ENCODE peak calls at places on chromosomes 1 and 21, in nine cellular contexts. W is foreskin fibroblast, M is left ventricle myocardium inferior, E is ovary, N is progenitor cell of endocrine pancreas, T is neural crest cell, G is uterus, J is esophagus squamous epithelium, O is WERI-Rb-1. K is an unnamed sample.

GRCh38 chr1:196464545-196464944 is 143.7 kb downstream of the KCNT2 start:
- DNase-seq in T (no peak), M (no peak), G (no peak), J (no peak), E (no peak), N (no peak), O (no peak), W (peak), K (no peak)

GRCh38 chr1:218384576-218384975 is 39.4 kb downstream of the TGFB2 start:
- DNase-seq in M (no peak), N (no peak), T (no peak), G (no peak), J (no peak), W (peak), E (no peak), O (peak), K (no peak)

GRCh38 chr1:27353166-27353565 is 11.3 kb downstream of the SYTL1 start:
- DNase-seq in W (no peak), O (no peak), G (no peak), J (no peak), E (no peak), T (no peak), M (peak), N (no peak), K (no peak)

GRCh38 chr1:25065246-25066238 is 135.5 kb upstream of the RUNX3 start:
- DNase-seq in J (no peak), T (no peak), O (no peak), N (no peak), E (no peak), G (no peak), M (no peak), W (peak), K (peak)

GRCh38 chr1:235105051-235106043 is 23.3 kb downstream of the TOMM20 start:
- DNase-seq in N (no peak), O (no peak), T (no peak), G (no peak), W (peak), J (no peak), E (no peak), M (no peak), K (no peak)

GRCh38 chr1:11691302-11691914 is at the start of gene DRAXIN:
- DNase-seq in G (no peak), O (peak), J (no peak), E (no peak), T (peak), N (peak), W (no peak), M (no peak), K (peak)

GRCh38 chr1:199009447-199009846 is 370.6 kb downstream of the PTPRC start:
- DNase-seq in J (no peak), M (no peak), O (no peak), E (no peak), G (no peak), N (no peak), T (no peak), W (no peak), K (no peak)

GRCh38 chr1:19435851-19436465 is 49.4 kb downstream of the CAPZB start:
- DNase-seq in W (peak), T (no peak), N (no peak), E (no peak), M (no peak), O (no peak), J (no peak), G (no peak), K (no peak)

GRCh38 chr1:32273389-32274208 is 18.3 kb upstream of the HDAC1 start:
- DNase-seq in O (no peak), T (no peak), M (no peak), W (no peak), N (no peak), E (no peak), J (no peak), G (no peak), K (no peak)

GRCh38 chr1:11746092-11746491 is 10.2 kb downstream of the AGTRAP start:
- DNase-seq in O (no peak), M (no peak), N (no peak), G (no peak), J (no peak), E (no peak), W (peak), T (no peak), K (no peak)

GRCh38 chr1:235720544-235720943 is 71.0 kb upstream of the GNG4 start:
- DNase-seq in O (no peak), E (no peak), N (no peak), J (no peak), M (no peak), W (peak), G (no peak), T (no peak), K (no peak)

GRCh38 chr1:45026446-45026845 is 14.4 kb downstream of the UROD start:
- DNase-seq in E (no peak), J (no peak), G (no peak), O (no peak), M (no peak), W (no peak), N (no peak), T (no peak), K (no peak)

GRCh38 chr1:157497987-157498781 is 54.1 kb downstream of the FCRL5 start:
- DNase-seq in M (no peak), G (no peak), E (no peak), W (no peak), N (no peak), O (no peak), T (no peak), J (no peak), K (no peak)

GRCh38 chr1:206856674-206857464 is 8.6 kb upstream of the IL20 start:
- DNase-seq in W (no peak), O (peak), G (no peak), J (no peak), N (no peak), M (no peak), E (no peak), T (no peak), K (no peak)

GRCh38 chr21:38780879-38781278 is 24.9 kb upstream of the ETS2 start:
- DNase-seq in G (no peak), J (no peak), O (no peak), E (no peak), W (no peak), N (no peak), T (no peak), M (no peak), K (no peak)

DNA sequence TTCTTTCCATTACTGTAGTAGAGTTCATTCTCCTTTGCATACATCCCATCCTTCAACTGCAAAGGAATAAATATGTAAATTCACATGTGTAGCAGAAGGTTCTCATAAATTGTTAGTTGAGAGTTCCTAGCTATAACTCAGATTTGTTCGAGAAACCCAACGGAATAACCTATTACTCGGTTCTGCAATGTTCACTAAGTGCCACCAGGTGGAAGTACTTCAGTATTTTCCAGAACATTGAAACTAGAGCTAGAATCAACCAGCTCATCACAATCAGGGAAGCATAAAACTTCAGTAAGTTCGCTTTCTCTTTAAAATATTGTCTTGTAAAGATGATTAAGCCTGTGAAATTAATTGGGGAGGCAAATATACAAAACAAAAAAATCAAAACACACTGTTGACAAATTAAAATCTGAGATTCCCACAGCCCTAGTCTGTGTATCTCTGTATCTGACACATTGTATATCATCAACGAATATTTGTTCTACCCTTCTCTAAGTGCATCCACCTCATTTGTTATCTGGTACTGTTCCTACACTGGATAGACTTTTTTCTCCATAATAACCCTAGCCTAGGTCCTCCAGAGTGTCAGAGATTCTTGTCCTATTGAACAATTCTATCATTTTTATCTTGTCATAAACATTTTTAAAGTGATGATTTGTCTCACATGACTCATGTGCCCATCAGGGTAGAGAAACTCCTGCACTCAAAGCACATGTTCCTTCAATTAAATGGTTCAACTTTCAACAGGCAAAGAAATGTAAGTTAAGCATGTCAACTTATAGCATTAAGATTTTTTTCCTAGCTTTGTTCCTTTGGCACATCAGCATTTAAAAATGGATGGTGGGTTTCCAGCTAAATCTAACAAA is 31.9 kb downstream of the MROH9 start:
- DNase-seq in T (no peak), G (no peak), N (no peak), E (no peak), M (no peak), J (no peak), W (peak), O (no peak), K (no peak)
- TF ChIP-seq CTCF in T (peak), G (peak), N (peak), E (peak), M (peak), J (peak), W (peak), O (no peak), K (peak)

GRCh38 chr1:41779350-41779749 is 139.4 kb downstream of the HIVEP3 start:
- DNase-seq in N (no peak), E (no peak), W (no peak), M (no peak), T (no peak), J (no peak), O (no peak), G (no peak), K (no peak)
- TF ChIP-seq CTCF in N (no peak), E (no peak), W (peak), M (peak), T (no peak), J (no peak), O (peak), G (no peak), K (peak)

DNA sequence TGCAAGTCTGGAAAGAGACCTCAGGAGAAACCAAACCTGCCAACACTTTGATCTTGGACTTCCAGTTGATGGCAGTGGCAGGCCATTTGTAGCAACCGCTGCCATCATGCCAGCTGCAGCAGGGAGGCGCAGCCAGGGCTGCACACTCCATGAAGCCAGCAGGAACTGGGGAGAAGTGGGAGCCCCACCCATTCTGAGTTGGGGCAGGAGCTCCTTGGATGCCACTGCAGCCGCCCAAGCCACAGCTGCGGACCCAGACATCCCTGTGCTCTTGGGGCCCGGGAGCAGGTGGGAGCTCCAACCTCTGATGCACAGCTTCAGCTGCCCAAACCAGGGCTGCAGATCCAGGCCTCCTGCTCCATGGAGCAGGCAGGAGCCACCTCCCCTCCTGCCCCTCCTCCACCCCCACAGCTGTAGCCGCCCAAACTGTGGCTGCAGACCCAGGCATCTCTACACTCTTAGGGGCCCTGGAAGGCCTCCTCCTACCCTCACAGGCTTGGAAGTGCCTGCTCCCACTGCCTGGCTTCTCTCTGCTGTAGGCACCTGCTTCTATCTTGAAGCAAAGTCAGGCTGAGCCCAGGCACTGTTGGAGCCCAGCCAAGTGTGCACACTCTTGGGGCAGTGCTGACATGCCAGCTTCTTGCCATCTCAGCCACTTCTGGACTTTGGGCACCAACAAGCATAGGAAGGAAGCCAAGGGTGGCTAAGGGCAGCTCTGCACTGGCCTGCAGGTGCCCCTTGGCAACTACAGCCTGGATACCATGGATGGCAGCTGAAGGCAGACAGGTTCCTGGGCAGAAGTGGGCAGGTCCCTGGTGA is 20.0 kb upstream of the DISP1 start:
- DNase-seq in G (no peak), T (no peak), J (no peak), M (no peak), O (no peak), E (no peak), W (no peak), N (no peak), K (no peak)
- TF ChIP-seq CTCF in G (no peak), T (no peak), J (no peak), M (no peak), O (no peak), E (no peak), W (no peak), N (no peak), K (no peak)

DNA sequence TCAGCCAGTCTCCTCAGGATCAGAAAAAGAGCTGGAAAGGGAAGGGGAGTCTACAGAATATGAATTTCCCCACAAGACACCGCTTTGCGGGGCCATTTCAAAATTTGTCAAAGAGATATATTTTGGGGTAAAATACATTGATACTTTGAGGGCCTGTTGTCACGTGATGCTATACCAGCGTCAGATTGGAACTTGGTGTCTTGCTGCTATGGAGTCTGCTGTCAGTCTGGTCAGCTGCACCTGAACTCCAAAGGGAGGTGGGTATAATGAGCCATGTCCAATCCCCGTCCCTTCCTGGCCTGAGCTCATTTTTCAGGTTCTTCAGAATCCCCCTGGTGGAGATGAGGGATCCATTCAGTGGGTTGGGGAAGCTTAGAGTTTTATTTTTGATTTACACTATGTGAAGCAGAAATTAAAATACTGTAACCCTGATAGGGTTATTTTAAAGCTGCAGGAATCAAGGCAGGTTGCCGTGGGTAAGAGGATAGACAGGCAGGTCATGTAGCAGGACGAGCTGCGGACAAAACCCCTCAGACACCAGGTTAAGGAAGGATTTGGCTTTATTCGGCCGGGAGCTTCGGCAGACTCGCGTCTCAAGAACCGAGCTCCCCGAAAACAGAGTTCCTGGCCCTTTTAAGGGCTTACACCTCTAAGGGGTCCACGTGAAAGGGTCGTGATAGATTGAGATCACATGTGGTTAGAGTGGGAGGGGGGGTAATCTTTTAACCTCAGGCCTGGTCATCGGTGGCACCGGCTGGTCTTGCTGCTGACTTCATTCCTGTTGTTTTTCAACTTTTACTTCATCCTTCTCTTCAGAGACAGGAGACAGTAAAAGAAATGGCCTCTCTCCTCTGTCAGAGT is 2.2 kb upstream of the POFUT2 start:
- DNase-seq in O (no peak), N (peak), M (no peak), J (no peak), T (no peak), W (no peak), E (peak), G (no peak), K (no peak)
- TF ChIP-seq CTCF in O (peak), N (peak), M (no peak), J (no peak), T (peak), W (peak), E (no peak), G (no peak), K (peak)